ENCODE peak calls at places on chromosomes 6 and 20, in four cellular contexts. K is hippocampal formation, B is NCI-H1105, W is EH. G is an unnamed sample.

GRCh38 chr20:62353289-62354030 is 13.7 kb downstream of the LAMA5 start:
- DNase-seq in B (no peak), K (no peak), W (no peak), G (no peak)

GRCh38 chr6:111409430-111409829 is 73.6 kb downstream of the REV3L start:
- DNase-seq in K (no peak), W (no peak), B (no peak), G (no peak)

GRCh38 chr6:44580901-44581300 is 193.4 kb downstream of the CDC5L start:
- DNase-seq in K (no peak), B (no peak), W (peak; percentile 85), G (no peak)

GRCh38 chr6:168527451-168528210 is 86.6 kb downstream of the SMOC2 start:
- DNase-seq in K (no peak), B (no peak), W (no peak), G (no peak)

GRCh38 chr20:25706793-25707192 is 10.1 kb upstream of the ZNF337 start:
- DNase-seq in W (no peak), B (no peak), K (no peak), G (no peak)

GRCh38 chr6:10759884-10760329 is 12.3 kb downstream of the TMEM14B start:
- DNase-seq in W (peak; percentile 53), B (no peak), K (no peak), G (peak; percentile 92)

GRCh38 chr6:137661601-137662000 is 167.4 kb upstream of the OLIG3 start:
- DNase-seq in B (no peak), W (peak; percentile 42), K (no peak), G (no peak)

GRCh38 chr20:46073443-46073842 is 16.3 kb downstream of the NCOA5 start:
- DNase-seq in B (no peak), K (no peak), W (no peak), G (no peak)

GRCh38 chr20:37944456-37944981 is 41.6 kb downstream of the VSTM2L start:
- DNase-seq in B (no peak), W (no peak), K (no peak), G (no peak)

GRCh38 chr6:157288575-157288974 is 34.7 kb downstream of the TMEM242 start:
- DNase-seq in K (no peak), W (no peak), B (no peak), G (no peak)

GRCh38 chr6:135575629-135576028 is 78.1 kb upstream of the AHI1 start:
- DNase-seq in B (no peak), W (no peak), K (no peak), G (no peak)

GRCh38 chr6:164414695-164415094 is 894.7 kb downstream of the C6orf118 start:
- DNase-seq in B (no peak), W (no peak), K (no peak), G (no peak)

GRCh38 chr6:18263561-18264337 is 581 bp downstream of the DEK start:
- DNase-seq in B (peak; percentile 71), W (peak; percentile 75), K (peak; percentile 57), G (no peak)

GRCh38 chr6:153140299-153140698 is 9.2 kb upstream of the RGS17 start:
- DNase-seq in W (no peak), B (peak; percentile 94), K (no peak), G (no peak)

GRCh38 chr6:52087498-52087999 is at the start of gene PKHD1:
- DNase-seq in K (no peak), W (peak; percentile 16), B (no peak), G (peak; percentile 89)

GRCh38 chr6:134173936-134174789 is 121.7 kb upstream of the SLC2A12 start:
- DNase-seq in W (peak; percentile 88), K (peak; percentile 78), B (peak; percentile 52), G (no peak)

GRCh38 chr6:116676021-116676420 is 5.0 kb upstream of the KPNA5 start:
- DNase-seq in B (no peak), W (no peak), K (no peak), G (no peak)